ENCODE peak calls at places on chromosome 3, in four cellular contexts. One of them, this sample, is unnamed.

GRCh38 chr3:188527389-188527788 is 373.4 kb downstream of the LPP start:
- DNase-seq in iris pigment epithelial cell: peak; percentile 63
- DNase-seq in mesenchymal stem cell: no peak
- DNase-seq in AG08396: no peak
- DNase-seq in this sample: no peak

GRCh38 chr3:150308481-150308918 is 99.6 kb upstream of the TSC22D2 start:
- DNase-seq in iris pigment epithelial cell: peak; percentile 55
- DNase-seq in mesenchymal stem cell: no peak
- DNase-seq in AG08396: no peak
- DNase-seq in this sample: peak; percentile 38

GRCh38 chr3:13025090-13025489 is 48.1 kb downstream of the IQSEC1 start:
- DNase-seq in iris pigment epithelial cell: peak; percentile 76
- DNase-seq in mesenchymal stem cell: peak; percentile 81
- DNase-seq in AG08396: peak; percentile 84
- DNase-seq in this sample: peak; percentile 22

GRCh38 chr3:32398531-32398930 is 6.9 kb downstream of the CMTM7 start:
- DNase-seq in iris pigment epithelial cell: peak; percentile 33
- DNase-seq in mesenchymal stem cell: no peak
- DNase-seq in AG08396: no peak
- DNase-seq in this sample: peak; percentile 49

GRCh38 chr3:172341482-172342059 is 106.7 kb downstream of the GHSR start:
- DNase-seq in iris pigment epithelial cell: peak; percentile 53
- DNase-seq in mesenchymal stem cell: peak; percentile 74
- DNase-seq in AG08396: peak; percentile 26
- DNase-seq in this sample: peak; percentile 74

GRCh38 chr3:130725746-130726145 is 20.9 kb downstream of the PIK3R4 start:
- DNase-seq in iris pigment epithelial cell: no peak
- DNase-seq in mesenchymal stem cell: no peak
- DNase-seq in AG08396: peak; percentile 10
- DNase-seq in this sample: no peak

GRCh38 chr3:150022406-150023238 is 51.9 kb upstream of the PFN2 start:
- DNase-seq in iris pigment epithelial cell: no peak
- DNase-seq in mesenchymal stem cell: no peak
- DNase-seq in AG08396: no peak
- DNase-seq in this sample: peak; percentile 14

GRCh38 chr3:154515921-154516320 is 85.9 kb upstream of the GPR149 start:
- DNase-seq in iris pigment epithelial cell: no peak
- DNase-seq in mesenchymal stem cell: no peak
- DNase-seq in AG08396: no peak
- DNase-seq in this sample: no peak

GRCh38 chr3:192884831-192885356 is 32.8 kb downstream of the MB21D2 start:
- DNase-seq in iris pigment epithelial cell: peak; percentile 83
- DNase-seq in mesenchymal stem cell: peak; percentile 62
- DNase-seq in AG08396: no peak
- DNase-seq in this sample: peak; percentile 53

GRCh38 chr3:38644016-38644661 is 5.3 kb downstream of the SCN5A start:
- DNase-seq in iris pigment epithelial cell: no peak
- DNase-seq in mesenchymal stem cell: no peak
- DNase-seq in AG08396: no peak
- DNase-seq in this sample: no peak

GRCh38 chr3:5038243-5038642 is 59.0 kb downstream of the BHLHE40 start:
- DNase-seq in iris pigment epithelial cell: no peak
- DNase-seq in mesenchymal stem cell: no peak
- DNase-seq in AG08396: no peak
- DNase-seq in this sample: no peak

GRCh38 chr3:151248772-151249366 is 29.5 kb downstream of the P2RY14 start:
- DNase-seq in iris pigment epithelial cell: no peak
- DNase-seq in mesenchymal stem cell: no peak
- DNase-seq in AG08396: no peak
- DNase-seq in this sample: no peak

GRCh38 chr3:100600181-100601042 is 9.0 kb upstream of the ADGRG7 start:
- DNase-seq in iris pigment epithelial cell: no peak
- DNase-seq in mesenchymal stem cell: no peak
- DNase-seq in AG08396: no peak
- DNase-seq in this sample: no peak

GRCh38 chr3:49253512-49253911 is 23.5 kb downstream of the C3orf62 start:
- DNase-seq in iris pigment epithelial cell: no peak
- DNase-seq in mesenchymal stem cell: no peak
- DNase-seq in AG08396: no peak
- DNase-seq in this sample: no peak

GRCh38 chr3:197468866-197469382 is 86.8 kb downstream of the BDH1 start:
- DNase-seq in iris pigment epithelial cell: peak; percentile 52
- DNase-seq in mesenchymal stem cell: peak; percentile 86
- DNase-seq in AG08396: no peak
- DNase-seq in this sample: peak; percentile 34

GRCh38 chr3:174541708-174542107 is 317.4 kb upstream of the NAALADL2 start:
- DNase-seq in iris pigment epithelial cell: peak; percentile 26
- DNase-seq in mesenchymal stem cell: peak; percentile 6
- DNase-seq in AG08396: no peak
- DNase-seq in this sample: no peak

GRCh38 chr3:108036984-108037741 is 53.7 kb downstream of the CD47 start:
- DNase-seq in iris pigment epithelial cell: peak; percentile 54
- DNase-seq in mesenchymal stem cell: peak; percentile 58
- DNase-seq in AG08396: peak; percentile 58
- DNase-seq in this sample: peak; percentile 55

GRCh38 chr3:123335007-123335670 is 113.8 kb downstream of the ADCY5 start:
- DNase-seq in iris pigment epithelial cell: no peak
- DNase-seq in mesenchymal stem cell: no peak
- DNase-seq in AG08396: no peak
- DNase-seq in this sample: no peak

GRCh38 chr3:73674280-73674679 is 49.5 kb upstream of the PDZRN3 start:
- DNase-seq in iris pigment epithelial cell: no peak
- DNase-seq in mesenchymal stem cell: peak; percentile 57
- DNase-seq in AG08396: no peak
- DNase-seq in this sample: no peak

GRCh38 chr3:123104550-123104949 is 37.7 kb downstream of the PDIA5 start:
- DNase-seq in iris pigment epithelial cell: peak; percentile 87
- DNase-seq in mesenchymal stem cell: peak; percentile 88
- DNase-seq in AG08396: peak; percentile 86
- DNase-seq in this sample: peak; percentile 91

GRCh38 chr3:32438596-32439344 is 47.1 kb downstream of the CMTM7 start:
- DNase-seq in iris pigment epithelial cell: no peak
- DNase-seq in mesenchymal stem cell: no peak
- DNase-seq in AG08396: no peak
- DNase-seq in this sample: no peak

GRCh38 chr3:127226451-127226850 is 33.5 kb downstream of the PRR23E start:
- DNase-seq in iris pigment epithelial cell: no peak
- DNase-seq in mesenchymal stem cell: no peak
- DNase-seq in AG08396: no peak
- DNase-seq in this sample: no peak

GRCh38 chr3:55485208-55485791 is 1.8 kb downstream of the WNT5A start:
- DNase-seq in iris pigment epithelial cell: peak; percentile 89
- DNase-seq in mesenchymal stem cell: peak; percentile 92
- DNase-seq in AG08396: peak; percentile 87
- DNase-seq in this sample: peak; percentile 90

GRCh38 chr3:72597756-72598195 is 250.5 kb downstream of the SHQ1 start:
- DNase-seq in iris pigment epithelial cell: peak; percentile 10
- DNase-seq in mesenchymal stem cell: peak; percentile 6
- DNase-seq in AG08396: peak; percentile 27
- DNase-seq in this sample: no peak

GRCh38 chr3:188979669-188980311 is 192.0 kb upstream of the TPRG1 start:
- DNase-seq in iris pigment epithelial cell: no peak
- DNase-seq in mesenchymal stem cell: no peak
- DNase-seq in AG08396: no peak
- DNase-seq in this sample: no peak

GRCh38 chr3:188959013-188959412 is 212.8 kb upstream of the TPRG1 start:
- DNase-seq in iris pigment epithelial cell: no peak
- DNase-seq in mesenchymal stem cell: no peak
- DNase-seq in AG08396: no peak
- DNase-seq in this sample: no peak

GRCh38 chr3:126514161-126514560 is 3.4 kb downstream of the UROC1 start:
- DNase-seq in iris pigment epithelial cell: no peak
- DNase-seq in mesenchymal stem cell: no peak
- DNase-seq in AG08396: no peak
- DNase-seq in this sample: no peak

GRCh38 chr3:178419078-178419477 is 117.2 kb upstream of the KCNMB2 start:
- DNase-seq in iris pigment epithelial cell: peak; percentile 83
- DNase-seq in mesenchymal stem cell: peak; percentile 56
- DNase-seq in AG08396: no peak
- DNase-seq in this sample: peak; percentile 48

GRCh38 chr3:4828279-4829030 is 150.8 kb upstream of the BHLHE40 start:
- DNase-seq in iris pigment epithelial cell: peak; percentile 73
- DNase-seq in mesenchymal stem cell: peak; percentile 38
- DNase-seq in AG08396: no peak
- DNase-seq in this sample: peak; percentile 61

GRCh38 chr3:47536967-47537366 is 23.5 kb upstream of the ELP6 start:
- DNase-seq in iris pigment epithelial cell: no peak
- DNase-seq in mesenchymal stem cell: no peak
- DNase-seq in AG08396: no peak
- DNase-seq in this sample: no peak

GRCh38 chr3:89795506-89795905 is 688.1 kb downstream of the EPHA3 start:
- DNase-seq in iris pigment epithelial cell: no peak
- DNase-seq in mesenchymal stem cell: no peak
- DNase-seq in AG08396: no peak
- DNase-seq in this sample: no peak

GRCh38 chr3:41574900-41575299 is 375.6 kb downstream of the CTNNB1 start:
- DNase-seq in iris pigment epithelial cell: no peak
- DNase-seq in mesenchymal stem cell: no peak
- DNase-seq in AG08396: no peak
- DNase-seq in this sample: no peak